ENCODE peak calls at places on chromosome 16, in five cellular contexts. L is left ventricle myocardium superior, V is astrocyte of the spinal cord, O is LoVo, X is hippocampal formation. B is an unnamed sample.

GRCh38 chr16:9703731-9704130 is 478.5 kb downstream of the GRIN2A start:
- DNase-seq in L (no peak), V (no peak), O (no peak), X (no peak), B (no peak)

GRCh38 chr16:53216798-53217197 is 162.0 kb downstream of the CHD9 start:
- DNase-seq in L (no peak), V (no peak), O (no peak), X (no peak), B (no peak)

GRCh38 chr16:71693168-71693567 is 31.3 kb downstream of the PHLPP2 start:
- DNase-seq in L (no peak), V (no peak), O (no peak), X (no peak), B (no peak)

GRCh38 chr16:4347010-4347409 is 4.1 kb downstream of the PAM16 start:
- DNase-seq in L (no peak), V (no peak), O (no peak), X (no peak), B (no peak)

GRCh38 chr16:22220714-22221113 is 14.6 kb downstream of the EEF2K start:
- DNase-seq in L (peak; percentile 63), V (no peak), O (no peak), X (peak; percentile 53), B (peak; percentile 36)

GRCh38 chr16:73483076-73483791 is 435.3 kb upstream of the ZFHX3 start:
- DNase-seq in L (no peak), V (no peak), O (no peak), X (no peak), B (no peak)

GRCh38 chr16:59202463-59202862 is 468.3 kb upstream of the GOT2 start:
- DNase-seq in L (no peak), V (no peak), O (no peak), X (no peak), B (no peak)

GRCh38 chr16:30458561-30459394 is 13.1 kb upstream of the SEPHS2 start:
- DNase-seq in L (peak; percentile 61), V (no peak), O (no peak), X (peak; percentile 8), B (no peak)

GRCh38 chr16:70495425-70496182 is 27.8 kb downstream of the COG4 start:
- DNase-seq in L (no peak), V (no peak), O (no peak), X (no peak), B (no peak)

GRCh38 chr16:52078716-52079655 is 468.0 kb downstream of the TOX3 start:
- DNase-seq in L (no peak), V (no peak), O (no peak), X (peak; percentile 9), B (no peak)

GRCh38 chr16:73013974-73014373 is 34.0 kb downstream of the ZFHX3 start:
- DNase-seq in L (no peak), V (no peak), O (no peak), X (no peak), B (no peak)

GRCh38 chr16:68539704-68540370 is 746 bp downstream of the ZFP90 start:
- DNase-seq in L (no peak), V (peak; percentile 5), O (no peak), X (peak; percentile 33), B (no peak)

GRCh38 chr16:29007865-29008593 is 23.2 kb downstream of the LAT start:
- DNase-seq in L (no peak), V (peak; percentile 53), O (no peak), X (no peak), B (no peak)

GRCh38 chr16:75506567-75506966 is 11.3 kb upstream of the CHST6 start:
- DNase-seq in L (no peak), V (peak; percentile 69), O (peak; percentile 23), X (no peak), B (no peak)

GRCh38 chr16:86510465-86511261 is at the start of gene FOXF1:
- DNase-seq in L (no peak), V (peak; percentile 67), O (no peak), X (no peak), B (no peak)

B was measured in nucleus accumbens.